ENCODE peak calls at places on chromosomes 4 and X, in four cellular contexts. S, Y, T and U are unnamed samples.

GRCh38 chrX:44872817-44873414 is at the start of gene KDM6A:
- DNase-seq in T (peak), S (peak), Y (peak), U (peak)

GRCh38 chrX:134600714-134601113 is 57.6 kb downstream of the PLAC1 start:
- DNase-seq in Y (no peak), S (no peak), T (no peak), U (peak)

GRCh38 chr4:189237340-189237739 is 703.3 kb upstream of the FRG1 start:
- DNase-seq in Y (no peak), T (no peak), S (no peak), U (no peak)

GRCh38 chr4:128310266-128310697 is 22.7 kb upstream of the PGRMC2 start:
- DNase-seq in S (no peak), Y (peak), T (no peak), U (peak)

GRCh38 chrX:107207089-107207488 is 678 bp downstream of the DNAAF6 start:
- DNase-seq in S (no peak), Y (no peak), T (no peak), U (no peak)

GRCh38 chr4:140018931-140019618 is 134.9 kb downstream of the MAML3 start:
- DNase-seq in S (no peak), Y (no peak), T (no peak), U (peak)

GRCh38 chr4:25065451-25065850 is 34.7 kb upstream of the LGI2 start:
- DNase-seq in T (no peak), S (no peak), Y (no peak), U (no peak)

GRCh38 chr4:27318740-27319139 is 458.1 kb downstream of the STIM2 start:
- DNase-seq in Y (peak), T (no peak), S (no peak), U (peak)

GRCh38 chr4:155419266-155419665 is 42.5 kb upstream of the MAP9 start:
- DNase-seq in Y (no peak), S (no peak), T (no peak), U (peak)

GRCh38 chrX:36431819-36432218 is 512.3 kb downstream of the CFAP47 start:
- DNase-seq in S (no peak), Y (no peak), T (no peak), U (peak)

GRCh38 chrX:21225643-21226042 is 148.6 kb upstream of the CNKSR2 start:
- DNase-seq in Y (no peak), S (no peak), T (no peak), U (no peak)

GRCh38 chr4:83043801-83044407 is 8.9 kb downstream of the COPS4 start:
- DNase-seq in T (no peak), Y (no peak), S (no peak), U (peak)

GRCh38 chr4:174669278-174669677 is 147.0 kb upstream of the HPGD start:
- DNase-seq in T (no peak), Y (no peak), S (no peak), U (peak)

GRCh38 chr4:184937745-184938144 is 80.5 kb upstream of the HELT start:
- DNase-seq in Y (no peak), T (no peak), S (no peak), U (no peak)

GRCh38 chr4:168900080-168900479 is 110.0 kb downstream of the CBR4 start:
- DNase-seq in T (peak), S (no peak), Y (no peak), U (peak)

GRCh38 chr4:133045288-133045687 is 103.8 kb upstream of the PCDH10 start:
- DNase-seq in S (no peak), Y (no peak), T (no peak), U (no peak)

GRCh38 chr4:182267048-182267447 is 23.8 kb downstream of the TENM3 start:
- DNase-seq in T (no peak), S (no peak), Y (no peak), U (no peak)

GRCh38 chr4:17082186-17082585 is 183.7 kb upstream of the LDB2 start:
- DNase-seq in Y (no peak), T (no peak), S (no peak), U (no peak)

GRCh38 chrX:78753571-78753970 is 6.1 kb downstream of the LPAR4 start:
- DNase-seq in Y (no peak), S (no peak), T (no peak), U (no peak)